ENCODE peak calls at places on chromosomes 13 and 19, in seven cellular contexts. T is T-helper 1 cell; H is NCI-H510A treated with DMSO at 0.1 percent for 48 hours; Y is stimulated activated CD8-positive, alpha-beta memory T cell treated with anti-CD3 and anti-CD28 coated beads, Interleukin-7, amount 100 ng/mL, for 48 hours; I is NCI-H460; P is occipital lobe; L is germinal center. N is an unnamed sample.

GRCh38 chr19:40578442-40578908 is 1.8 kb downstream of the SHKBP1 start:
- DNase-seq in Y (no peak), L (no peak), H (no peak), I (no peak), P (peak; percentile 24), T (no peak), N (peak; percentile 46)

GRCh38 chr19:47511681-47512080 is 3.2 kb downstream of the NAPA start:
- DNase-seq in I (no peak), H (no peak), P (peak; percentile 42), Y (no peak), T (no peak), L (no peak), N (no peak)

GRCh38 chr19:5903054-5903501 is 512 bp downstream of the NDUFA11 start:
- DNase-seq in T (no peak), H (no peak), P (no peak), I (no peak), L (no peak), Y (no peak), N (no peak)

GRCh38 chr13:113410472-113411201 is 42.7 kb downstream of the ADPRHL1 start:
- DNase-seq in L (no peak), T (no peak), Y (no peak), H (no peak), I (no peak), P (no peak), N (no peak)

GRCh38 chr13:99431927-99432636 is 69.2 kb upstream of the TM9SF2 start:
- DNase-seq in H (no peak), L (peak; percentile 48), Y (no peak), P (no peak), T (no peak), I (no peak), N (no peak)

GRCh38 chr19:6459356-6460098 is at the start of gene SLC25A23:
- DNase-seq in H (peak; percentile 59), L (peak; percentile 70), I (peak; percentile 51), P (peak; percentile 48), T (peak; percentile 38), Y (no peak), N (peak; percentile 6)

GRCh38 chr13:98999635-98999952 is 21.7 kb upstream of the DOCK9 start:
- DNase-seq in H (no peak), T (no peak), L (no peak), Y (no peak), I (no peak), P (no peak), N (no peak)

GRCh38 chr13:113121183-113121927 is 1.2 kb upstream of the F10 start:
- DNase-seq in P (no peak), I (no peak), Y (no peak), H (no peak), L (no peak), T (no peak), N (no peak)

GRCh38 chr13:111219306-111219705 is 101.1 kb upstream of the TEX29 start:
- DNase-seq in H (no peak), I (no peak), L (no peak), P (no peak), Y (no peak), T (no peak), N (no peak)

GRCh38 chr19:6059996-6060599 is 50.2 kb downstream of the RFX2 start:
- DNase-seq in Y (no peak), I (no peak), H (no peak), P (no peak), T (no peak), L (no peak), N (no peak)

GRCh38 chr19:40321566-40322270 is 26.5 kb downstream of the C19orf47 start:
- DNase-seq in T (no peak), H (no peak), I (no peak), Y (no peak), L (no peak), P (no peak), N (no peak)

GRCh38 chr19:48487944-48488343 is 18.8 kb downstream of the CYTH2 start:
- DNase-seq in Y (no peak), T (no peak), H (no peak), I (peak; percentile 80), P (peak; percentile 73), L (no peak), N (no peak)

GRCh38 chr19:42067315-42067888 is 2.6 kb downstream of the GRIK5 start:
- DNase-seq in Y (no peak), H (no peak), I (no peak), P (no peak), T (no peak), L (no peak), N (no peak)

GRCh38 chr13:76164290-76164689 is 528.2 kb downstream of the LMO7 start:
- DNase-seq in Y (no peak), I (no peak), H (no peak), L (no peak), P (peak; percentile 4), T (no peak), N (no peak)

GRCh38 chr13:31965361-31966066 is 66.1 kb upstream of the FRY start:
- DNase-seq in L (peak; percentile 28), I (no peak), Y (no peak), T (no peak), P (no peak), H (no peak), N (no peak)

GRCh38 chr13:30829145-30829544 is 76.9 kb upstream of the MEDAG start:
- DNase-seq in H (no peak), I (no peak), P (no peak), Y (no peak), T (no peak), L (no peak), N (no peak)

GRCh38 chr13:28544026-28544425 is 49.1 kb upstream of the FLT1 start:
- DNase-seq in I (no peak), L (no peak), T (no peak), Y (no peak), H (no peak), P (no peak), N (no peak)

GRCh38 chr13:110297011-110297410 is 9.9 kb downstream of the COL4A1 start:
- DNase-seq in L (no peak), I (no peak), H (no peak), Y (no peak), P (no peak), T (no peak), N (no peak)

GRCh38 chr13:112869202-112870061 is 99.6 kb upstream of the MCF2L start:
- DNase-seq in Y (no peak), L (no peak), P (no peak), I (no peak), H (no peak), T (no peak), N (no peak)

GRCh38 chr13:91368676-91369425 is 21.4 kb downstream of the MIR17HG start:
- DNase-seq in Y (no peak), I (no peak), T (no peak), P (no peak), H (no peak), L (no peak), N (no peak)

GRCh38 chr13:70483599-70484276 is 375.5 kb upstream of the KLHL1 start:
- DNase-seq in Y (no peak), T (no peak), P (no peak), H (no peak), L (no peak), I (no peak), N (no peak)

GRCh38 chr13:112194167-112194530 is 127.2 kb downstream of the SOX1 start:
- DNase-seq in I (no peak), T (no peak), L (no peak), H (no peak), P (no peak), Y (no peak), N (no peak)

GRCh38 chr13:23671902-23672301 is 101.7 kb downstream of the TNFRSF19 start:
- DNase-seq in Y (no peak), T (no peak), H (peak; percentile 12), L (no peak), I (peak; percentile 68), P (no peak), N (no peak)

GRCh38 chr13:98232456-98232855 is 55.4 kb upstream of the RNF113B start:
- DNase-seq in Y (no peak), I (no peak), L (no peak), P (no peak), H (no peak), T (no peak), N (no peak)

GRCh38 chr13:36447501-36447900 is 15.2 kb downstream of the CCNA1 start:
- DNase-seq in T (no peak), P (no peak), L (no peak), H (no peak), Y (no peak), I (no peak), N (no peak)

N was measured in DMS153.